ENCODE peak calls at places on chromosomes 13 and 19, in ten cellular contexts. One of them, this sample, is unnamed.

GRCh38 chr13:49954674-49955455 is 18.7 kb upstream of the SPRYD7 start:
- DNase-seq in upper lobe of right lung: no peak
- DNase-seq in fibroblast of lung: no peak
- DNase-seq in fibroblast of pulmonary artery: no peak
- DNase-seq in stomach: no peak
- DNase-seq in heart left ventricle: no peak
- DNase-seq in kidney epithelial cell: no peak
- DNase-seq in fibroblast of mammary gland: no peak
- DNase-seq in choroid plexus epithelial cell: no peak
- DNase-seq in psoas muscle: no peak
- DNase-seq in this sample: peak; percentile 2

GRCh38 chr19:38878575-38879399 is 712 bp upstream of the RINL start:
- DNase-seq in upper lobe of right lung: no peak
- DNase-seq in kidney epithelial cell: no peak
- DNase-seq in psoas muscle: peak; percentile 46
- DNase-seq in fibroblast of lung: no peak
- DNase-seq in heart left ventricle: no peak
- DNase-seq in fibroblast of pulmonary artery: no peak
- DNase-seq in choroid plexus epithelial cell: no peak
- DNase-seq in fibroblast of mammary gland: no peak
- DNase-seq in stomach: no peak
- DNase-seq in this sample: no peak

GRCh38 chr13:110507678-110508381 is 53.7 kb downstream of the RAB20 start:
- DNase-seq in fibroblast of mammary gland: no peak
- DNase-seq in stomach: peak; percentile 91
- DNase-seq in fibroblast of pulmonary artery: no peak
- DNase-seq in psoas muscle: peak; percentile 67
- DNase-seq in upper lobe of right lung: peak; percentile 84
- DNase-seq in fibroblast of lung: no peak
- DNase-seq in kidney epithelial cell: no peak
- DNase-seq in choroid plexus epithelial cell: no peak
- DNase-seq in heart left ventricle: peak; percentile 46
- DNase-seq in this sample: no peak

GRCh38 chr13:106306748-106307277 is 228.6 kb downstream of the EFNB2 start:
- DNase-seq in upper lobe of right lung: no peak
- DNase-seq in heart left ventricle: no peak
- DNase-seq in fibroblast of lung: no peak
- DNase-seq in stomach: no peak
- DNase-seq in choroid plexus epithelial cell: no peak
- DNase-seq in fibroblast of mammary gland: no peak
- DNase-seq in psoas muscle: no peak
- DNase-seq in fibroblast of pulmonary artery: no peak
- DNase-seq in kidney epithelial cell: no peak
- DNase-seq in this sample: no peak

GRCh38 chr13:76884167-76884566 is 2.0 kb downstream of the KCTD12 start:
- DNase-seq in kidney epithelial cell: no peak
- DNase-seq in fibroblast of pulmonary artery: peak; percentile 70
- DNase-seq in stomach: peak; percentile 30
- DNase-seq in psoas muscle: peak; percentile 54
- DNase-seq in heart left ventricle: peak; percentile 45
- DNase-seq in fibroblast of lung: peak; percentile 5
- DNase-seq in upper lobe of right lung: peak; percentile 72
- DNase-seq in choroid plexus epithelial cell: peak; percentile 79
- DNase-seq in fibroblast of mammary gland: peak; percentile 50
- DNase-seq in this sample: no peak

GRCh38 chr19:15934332-15935078 is at the start of gene CYP4F11:
- DNase-seq in fibroblast of lung: no peak
- DNase-seq in kidney epithelial cell: peak; percentile 21
- DNase-seq in fibroblast of pulmonary artery: no peak
- DNase-seq in upper lobe of right lung: peak; percentile 92
- DNase-seq in heart left ventricle: peak; percentile 22
- DNase-seq in stomach: peak; percentile 96
- DNase-seq in choroid plexus epithelial cell: no peak
- DNase-seq in psoas muscle: peak; percentile 59
- DNase-seq in fibroblast of mammary gland: no peak
- DNase-seq in this sample: no peak

GRCh38 chr19:46429999-46430398 is 1.3 kb upstream of the PNMA8C start:
- DNase-seq in heart left ventricle: no peak
- DNase-seq in fibroblast of mammary gland: no peak
- DNase-seq in stomach: no peak
- DNase-seq in psoas muscle: no peak
- DNase-seq in kidney epithelial cell: no peak
- DNase-seq in fibroblast of lung: no peak
- DNase-seq in upper lobe of right lung: no peak
- DNase-seq in fibroblast of pulmonary artery: no peak
- DNase-seq in choroid plexus epithelial cell: no peak
- DNase-seq in this sample: no peak

GRCh38 chr19:43337737-43338136 is 15.7 kb upstream of the CD177 start:
- DNase-seq in choroid plexus epithelial cell: no peak
- DNase-seq in fibroblast of mammary gland: no peak
- DNase-seq in kidney epithelial cell: no peak
- DNase-seq in stomach: no peak
- DNase-seq in fibroblast of lung: no peak
- DNase-seq in upper lobe of right lung: no peak
- DNase-seq in psoas muscle: no peak
- DNase-seq in heart left ventricle: no peak
- DNase-seq in fibroblast of pulmonary artery: no peak
- DNase-seq in this sample: no peak

GRCh38 chr13:57553932-57554331 is 77.6 kb upstream of the PCDH17 start:
- DNase-seq in stomach: no peak
- DNase-seq in fibroblast of mammary gland: no peak
- DNase-seq in choroid plexus epithelial cell: no peak
- DNase-seq in fibroblast of pulmonary artery: no peak
- DNase-seq in fibroblast of lung: no peak
- DNase-seq in upper lobe of right lung: no peak
- DNase-seq in kidney epithelial cell: no peak
- DNase-seq in heart left ventricle: no peak
- DNase-seq in psoas muscle: no peak
- DNase-seq in this sample: no peak

GRCh38 chr13:94343243-94343585 is 136.3 kb downstream of the DCT start:
- DNase-seq in psoas muscle: no peak
- DNase-seq in fibroblast of lung: peak; percentile 70
- DNase-seq in choroid plexus epithelial cell: peak; percentile 46
- DNase-seq in fibroblast of mammary gland: peak; percentile 33
- DNase-seq in upper lobe of right lung: no peak
- DNase-seq in kidney epithelial cell: no peak
- DNase-seq in heart left ventricle: no peak
- DNase-seq in stomach: no peak
- DNase-seq in fibroblast of pulmonary artery: no peak
- DNase-seq in this sample: no peak

GRCh38 chr19:15091918-15092753 is 10.1 kb downstream of the OR1I1 start:
- DNase-seq in fibroblast of lung: peak; percentile 50
- DNase-seq in stomach: no peak
- DNase-seq in kidney epithelial cell: no peak
- DNase-seq in fibroblast of pulmonary artery: peak; percentile 82
- DNase-seq in choroid plexus epithelial cell: peak; percentile 78
- DNase-seq in fibroblast of mammary gland: peak; percentile 76
- DNase-seq in heart left ventricle: peak; percentile 35
- DNase-seq in psoas muscle: no peak
- DNase-seq in upper lobe of right lung: no peak
- DNase-seq in this sample: peak; percentile 55

GRCh38 chr19:1591421-1592022 is 1.1 kb downstream of the MBD3 start:
- DNase-seq in fibroblast of mammary gland: no peak
- DNase-seq in fibroblast of lung: no peak
- DNase-seq in heart left ventricle: no peak
- DNase-seq in psoas muscle: no peak
- DNase-seq in choroid plexus epithelial cell: no peak
- DNase-seq in upper lobe of right lung: no peak
- DNase-seq in kidney epithelial cell: no peak
- DNase-seq in stomach: no peak
- DNase-seq in fibroblast of pulmonary artery: peak; percentile 7
- DNase-seq in this sample: no peak

GRCh38 chr19:2080336-2080988 is 15.7 kb downstream of the MOB3A start:
- DNase-seq in kidney epithelial cell: no peak
- DNase-seq in heart left ventricle: no peak
- DNase-seq in choroid plexus epithelial cell: no peak
- DNase-seq in fibroblast of lung: no peak
- DNase-seq in psoas muscle: no peak
- DNase-seq in fibroblast of mammary gland: no peak
- DNase-seq in stomach: no peak
- DNase-seq in fibroblast of pulmonary artery: no peak
- DNase-seq in upper lobe of right lung: no peak
- DNase-seq in this sample: no peak

DNA sequence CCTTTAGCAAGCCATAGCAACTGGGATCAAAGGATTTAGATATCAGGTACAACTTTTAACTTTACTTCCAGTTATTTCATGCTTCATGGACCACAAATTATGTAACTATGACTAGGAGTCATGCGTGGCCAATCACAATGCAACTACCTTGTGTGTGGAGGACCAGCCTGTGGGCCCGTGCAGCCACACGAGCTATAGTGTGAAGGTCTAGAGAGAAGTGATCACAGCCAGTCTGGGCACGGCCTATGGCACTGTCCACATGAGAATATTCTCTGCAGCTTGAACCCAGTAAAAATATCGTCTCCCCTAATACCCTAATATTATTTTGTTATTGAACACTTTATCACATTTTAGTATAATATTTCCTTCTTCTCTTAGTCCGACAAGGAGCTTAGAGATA is 464.9 kb upstream of the MIR17HG start:
- DNase-seq in heart left ventricle: no peak
- DNase-seq in choroid plexus epithelial cell: no peak
- DNase-seq in fibroblast of mammary gland: no peak
- DNase-seq in upper lobe of right lung: no peak
- DNase-seq in fibroblast of lung: no peak
- DNase-seq in kidney epithelial cell: no peak
- DNase-seq in psoas muscle: no peak
- DNase-seq in stomach: no peak
- DNase-seq in fibroblast of pulmonary artery: no peak
- DNase-seq in this sample: no peak
- TF ChIP-seq CTCF in heart left ventricle: no peak
- TF ChIP-seq CTCF in choroid plexus epithelial cell: no peak
- TF ChIP-seq CTCF in fibroblast of mammary gland: no peak
- TF ChIP-seq CTCF in upper lobe of right lung: no peak
- TF ChIP-seq CTCF in fibroblast of lung: no peak
- TF ChIP-seq CTCF in kidney epithelial cell: no peak
- TF ChIP-seq CTCF in psoas muscle: no peak
- TF ChIP-seq CTCF in stomach: no peak
- TF ChIP-seq CTCF in fibroblast of pulmonary artery: no peak
- TF ChIP-seq CTCF in this sample: no peak

DNA sequence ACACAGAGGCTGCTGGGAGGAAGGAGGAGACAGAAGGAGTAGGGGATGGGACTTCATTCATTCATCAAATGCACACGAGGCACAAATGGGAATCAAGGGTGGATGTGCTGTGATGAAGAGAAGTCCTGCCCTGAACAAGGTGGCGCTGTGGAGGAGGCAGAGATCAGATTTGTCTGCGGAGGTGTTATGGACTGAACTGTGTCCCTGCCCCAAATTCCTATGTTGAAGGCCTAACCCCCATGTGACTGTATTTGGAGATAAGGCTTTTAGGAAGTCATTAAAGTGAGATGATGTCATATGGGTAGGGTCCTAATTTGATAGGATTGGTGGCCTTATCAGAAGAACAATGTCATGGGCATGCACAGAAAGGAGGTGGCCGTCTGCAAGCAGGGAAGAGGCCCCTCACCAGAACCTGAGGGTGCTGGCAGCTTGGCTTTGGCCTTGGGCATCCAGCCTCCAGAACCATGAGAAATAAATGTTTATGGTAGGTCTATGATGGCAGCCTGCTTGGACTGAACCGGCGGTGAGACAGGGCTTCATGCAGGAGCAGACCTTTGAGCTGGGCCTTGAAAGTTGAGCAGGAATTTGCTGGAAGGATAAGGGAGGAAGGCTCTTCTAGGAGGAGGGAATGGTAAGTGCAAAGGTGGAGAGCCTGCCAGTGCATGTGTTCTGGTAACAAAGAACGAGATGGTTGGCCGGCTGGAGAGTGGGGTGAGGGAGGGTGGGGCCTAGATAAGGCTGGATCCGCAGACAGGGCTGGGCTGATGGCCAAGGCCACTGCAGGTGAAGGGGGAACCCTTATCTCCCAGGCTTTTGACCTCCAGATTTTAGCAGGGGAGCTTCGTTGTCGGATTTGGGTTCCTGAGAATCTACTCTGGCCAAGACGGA is 2.7 kb upstream of the CEBPA start:
- DNase-seq in heart left ventricle: no peak
- DNase-seq in fibroblast of lung: no peak
- DNase-seq in kidney epithelial cell: no peak
- DNase-seq in psoas muscle: no peak
- DNase-seq in stomach: peak; percentile 77
- DNase-seq in choroid plexus epithelial cell: no peak
- DNase-seq in upper lobe of right lung: peak; percentile 83
- DNase-seq in fibroblast of mammary gland: no peak
- DNase-seq in fibroblast of pulmonary artery: no peak
- DNase-seq in this sample: no peak
- TF ChIP-seq CTCF in heart left ventricle: no peak
- TF ChIP-seq CTCF in fibroblast of lung: no peak
- TF ChIP-seq CTCF in kidney epithelial cell: no peak
- TF ChIP-seq CTCF in psoas muscle: no peak
- TF ChIP-seq CTCF in stomach: no peak
- TF ChIP-seq CTCF in choroid plexus epithelial cell: no peak
- TF ChIP-seq CTCF in upper lobe of right lung: no peak
- TF ChIP-seq CTCF in fibroblast of mammary gland: no peak
- TF ChIP-seq CTCF in fibroblast of pulmonary artery: no peak
- TF ChIP-seq CTCF in this sample: no peak

DNA sequence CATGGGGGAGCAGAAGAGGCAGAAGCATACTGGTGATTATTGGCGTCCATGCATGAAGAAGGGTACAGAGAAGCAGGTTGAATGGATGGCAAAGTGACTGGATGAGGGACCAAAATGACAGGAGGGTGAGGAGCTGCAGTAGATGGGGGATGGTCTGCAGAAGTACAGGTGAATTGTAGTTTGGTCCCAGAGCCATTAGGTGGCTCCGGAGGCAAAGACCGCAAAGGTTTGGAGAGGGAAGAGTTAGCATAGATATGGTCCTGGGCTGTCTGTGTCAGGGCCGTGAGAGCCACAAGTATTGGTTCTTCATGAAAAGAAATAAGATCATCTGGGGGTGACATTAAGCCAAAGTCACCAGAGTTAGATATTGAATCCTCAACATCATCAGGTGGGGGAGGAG is 59.0 kb upstream of the ZNF726 start:
- DNase-seq in heart left ventricle: no peak
- DNase-seq in fibroblast of pulmonary artery: no peak
- DNase-seq in kidney epithelial cell: no peak
- DNase-seq in fibroblast of lung: no peak
- DNase-seq in choroid plexus epithelial cell: no peak
- DNase-seq in fibroblast of mammary gland: no peak
- DNase-seq in upper lobe of right lung: no peak
- DNase-seq in psoas muscle: no peak
- DNase-seq in stomach: no peak
- DNase-seq in this sample: no peak
- TF ChIP-seq CTCF in heart left ventricle: no peak
- TF ChIP-seq CTCF in fibroblast of pulmonary artery: no peak
- TF ChIP-seq CTCF in kidney epithelial cell: no peak
- TF ChIP-seq CTCF in fibroblast of lung: no peak
- TF ChIP-seq CTCF in choroid plexus epithelial cell: peak; percentile 3
- TF ChIP-seq CTCF in fibroblast of mammary gland: no peak
- TF ChIP-seq CTCF in upper lobe of right lung: no peak
- TF ChIP-seq CTCF in psoas muscle: no peak
- TF ChIP-seq CTCF in stomach: no peak
- TF ChIP-seq CTCF in this sample: no peak

DNA sequence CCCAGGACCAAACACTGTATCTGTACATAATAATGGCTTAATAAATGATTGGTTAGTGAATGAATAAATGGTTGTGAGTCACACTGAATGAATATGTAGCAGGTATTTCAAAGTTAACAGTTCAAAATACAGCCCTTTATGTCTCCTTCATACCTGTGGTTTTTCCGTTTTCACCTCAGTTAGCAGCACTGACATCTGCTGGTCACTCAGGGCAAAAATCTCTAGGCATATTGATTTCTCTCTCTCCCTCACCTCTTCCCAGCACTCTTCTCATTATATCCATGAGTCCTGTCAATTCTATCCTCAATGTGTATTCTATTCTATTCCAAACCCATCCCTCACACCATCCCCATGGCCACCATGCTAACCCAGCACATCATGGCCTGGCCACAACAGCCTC is 76.2 kb downstream of the PEG3 start:
- DNase-seq in fibroblast of mammary gland: no peak
- DNase-seq in upper lobe of right lung: no peak
- DNase-seq in stomach: no peak
- DNase-seq in fibroblast of lung: no peak
- DNase-seq in fibroblast of pulmonary artery: no peak
- DNase-seq in psoas muscle: no peak
- DNase-seq in choroid plexus epithelial cell: peak; percentile 4
- DNase-seq in kidney epithelial cell: no peak
- DNase-seq in heart left ventricle: no peak
- DNase-seq in this sample: no peak
- TF ChIP-seq CTCF in fibroblast of mammary gland: no peak
- TF ChIP-seq CTCF in upper lobe of right lung: no peak
- TF ChIP-seq CTCF in stomach: no peak
- TF ChIP-seq CTCF in fibroblast of lung: no peak
- TF ChIP-seq CTCF in fibroblast of pulmonary artery: no peak
- TF ChIP-seq CTCF in psoas muscle: no peak
- TF ChIP-seq CTCF in choroid plexus epithelial cell: peak; percentile 30
- TF ChIP-seq CTCF in kidney epithelial cell: no peak
- TF ChIP-seq CTCF in heart left ventricle: no peak
- TF ChIP-seq CTCF in this sample: peak; percentile 22